ENCODE peak calls at places on chromosomes 13 and 19, in eight cellular contexts. One of them, this sample, is unnamed.
A peak's percentile ranks its signal among the peaks of the same experiment; 100 is the strongest.

GRCh38 chr19:14337510-14337909 is 43.7 kb upstream of the ADGRE5 start:
- DNase-seq in stimulated activated CD4-positive, alpha-beta T cell treated with anti-CD3 and anti-CD28 coated beads, Interleukin-2, amount 100 ng/mL, for 48 hours: no peak
- DNase-seq in activated CD8-positive, alpha-beta memory T cell treated with anti-CD3 and anti-CD28 coated beads for 4 hours: no peak
- DNase-seq in stimulated activated naive CD8-positive, alpha-beta T cell treated with anti-CD3 and anti-CD28 coated beads, Interleukin-15, Interleukin-2, amounts not matched to agents 100 U/mL and 50 U/mL, for 24 hours: peak; percentile 49
- DNase-seq in HEK293T: peak; percentile 83
- DNase-seq in Right ventricle myocardium superior: peak; percentile 44
- DNase-seq in fibroblast of mammary gland: peak; percentile 35
- DNase-seq in NCI-H774: peak; percentile 23
- DNase-seq in this sample: no peak

GRCh38 chr13:49952168-49952567 is 16.0 kb upstream of the SPRYD7 start:
- DNase-seq in stimulated activated naive CD8-positive, alpha-beta T cell treated with anti-CD3 and anti-CD28 coated beads, Interleukin-15, Interleukin-2, amounts not matched to agents 100 U/mL and 50 U/mL, for 24 hours: no peak
- DNase-seq in fibroblast of mammary gland: no peak
- DNase-seq in Right ventricle myocardium superior: no peak
- DNase-seq in activated CD8-positive, alpha-beta memory T cell treated with anti-CD3 and anti-CD28 coated beads for 4 hours: no peak
- DNase-seq in stimulated activated CD4-positive, alpha-beta T cell treated with anti-CD3 and anti-CD28 coated beads, Interleukin-2, amount 100 ng/mL, for 48 hours: no peak
- DNase-seq in NCI-H774: no peak
- DNase-seq in HEK293T: no peak
- DNase-seq in this sample: no peak

GRCh38 chr19:5881543-5882299 is 11.4 kb upstream of the FUT5 start:
- DNase-seq in HEK293T: no peak
- DNase-seq in stimulated activated CD4-positive, alpha-beta T cell treated with anti-CD3 and anti-CD28 coated beads, Interleukin-2, amount 100 ng/mL, for 48 hours: no peak
- DNase-seq in activated CD8-positive, alpha-beta memory T cell treated with anti-CD3 and anti-CD28 coated beads for 4 hours: no peak
- DNase-seq in NCI-H774: no peak
- DNase-seq in fibroblast of mammary gland: no peak
- DNase-seq in stimulated activated naive CD8-positive, alpha-beta T cell treated with anti-CD3 and anti-CD28 coated beads, Interleukin-15, Interleukin-2, amounts not matched to agents 100 U/mL and 50 U/mL, for 24 hours: no peak
- DNase-seq in Right ventricle myocardium superior: no peak
- DNase-seq in this sample: no peak

GRCh38 chr13:52085416-52085815 is 43.5 kb downstream of the NEK5 start:
- DNase-seq in HEK293T: no peak
- DNase-seq in fibroblast of mammary gland: peak; percentile 81
- DNase-seq in NCI-H774: no peak
- DNase-seq in stimulated activated CD4-positive, alpha-beta T cell treated with anti-CD3 and anti-CD28 coated beads, Interleukin-2, amount 100 ng/mL, for 48 hours: no peak
- DNase-seq in stimulated activated naive CD8-positive, alpha-beta T cell treated with anti-CD3 and anti-CD28 coated beads, Interleukin-15, Interleukin-2, amounts not matched to agents 100 U/mL and 50 U/mL, for 24 hours: no peak
- DNase-seq in activated CD8-positive, alpha-beta memory T cell treated with anti-CD3 and anti-CD28 coated beads for 4 hours: no peak
- DNase-seq in Right ventricle myocardium superior: no peak
- DNase-seq in this sample: no peak

GRCh38 chr13:110555601-110556223 is 5.8 kb downstream of the RAB20 start:
- DNase-seq in activated CD8-positive, alpha-beta memory T cell treated with anti-CD3 and anti-CD28 coated beads for 4 hours: no peak
- DNase-seq in NCI-H774: peak; percentile 87
- DNase-seq in fibroblast of mammary gland: no peak
- DNase-seq in stimulated activated naive CD8-positive, alpha-beta T cell treated with anti-CD3 and anti-CD28 coated beads, Interleukin-15, Interleukin-2, amounts not matched to agents 100 U/mL and 50 U/mL, for 24 hours: no peak
- DNase-seq in HEK293T: no peak
- DNase-seq in stimulated activated CD4-positive, alpha-beta T cell treated with anti-CD3 and anti-CD28 coated beads, Interleukin-2, amount 100 ng/mL, for 48 hours: no peak
- DNase-seq in Right ventricle myocardium superior: no peak
- DNase-seq in this sample: no peak

GRCh38 chr19:6644796-6645195 is 25.2 kb downstream of the TNFSF14 start:
- DNase-seq in stimulated activated CD4-positive, alpha-beta T cell treated with anti-CD3 and anti-CD28 coated beads, Interleukin-2, amount 100 ng/mL, for 48 hours: no peak
- DNase-seq in stimulated activated naive CD8-positive, alpha-beta T cell treated with anti-CD3 and anti-CD28 coated beads, Interleukin-15, Interleukin-2, amounts not matched to agents 100 U/mL and 50 U/mL, for 24 hours: no peak
- DNase-seq in HEK293T: no peak
- DNase-seq in activated CD8-positive, alpha-beta memory T cell treated with anti-CD3 and anti-CD28 coated beads for 4 hours: no peak
- DNase-seq in Right ventricle myocardium superior: no peak
- DNase-seq in NCI-H774: no peak
- DNase-seq in fibroblast of mammary gland: no peak
- DNase-seq in this sample: no peak

GRCh38 chr13:27476943-27477681 is 26.7 kb upstream of the MTIF3 start:
- DNase-seq in NCI-H774: peak; percentile 12
- DNase-seq in Right ventricle myocardium superior: no peak
- DNase-seq in HEK293T: no peak
- DNase-seq in stimulated activated naive CD8-positive, alpha-beta T cell treated with anti-CD3 and anti-CD28 coated beads, Interleukin-15, Interleukin-2, amounts not matched to agents 100 U/mL and 50 U/mL, for 24 hours: no peak
- DNase-seq in fibroblast of mammary gland: peak; percentile 84
- DNase-seq in activated CD8-positive, alpha-beta memory T cell treated with anti-CD3 and anti-CD28 coated beads for 4 hours: no peak
- DNase-seq in stimulated activated CD4-positive, alpha-beta T cell treated with anti-CD3 and anti-CD28 coated beads, Interleukin-2, amount 100 ng/mL, for 48 hours: no peak
- DNase-seq in this sample: no peak

GRCh38 chr13:112979406-112979902 is 10.4 kb downstream of the MCF2L start:
- DNase-seq in activated CD8-positive, alpha-beta memory T cell treated with anti-CD3 and anti-CD28 coated beads for 4 hours: no peak
- DNase-seq in NCI-H774: no peak
- DNase-seq in fibroblast of mammary gland: no peak
- DNase-seq in Right ventricle myocardium superior: no peak
- DNase-seq in stimulated activated naive CD8-positive, alpha-beta T cell treated with anti-CD3 and anti-CD28 coated beads, Interleukin-15, Interleukin-2, amounts not matched to agents 100 U/mL and 50 U/mL, for 24 hours: no peak
- DNase-seq in stimulated activated CD4-positive, alpha-beta T cell treated with anti-CD3 and anti-CD28 coated beads, Interleukin-2, amount 100 ng/mL, for 48 hours: no peak
- DNase-seq in HEK293T: no peak
- DNase-seq in this sample: no peak

GRCh38 chr13:27533155-27533643 is 82.8 kb upstream of the MTIF3 start:
- DNase-seq in fibroblast of mammary gland: peak; percentile 67
- DNase-seq in NCI-H774: peak; percentile 24
- DNase-seq in stimulated activated naive CD8-positive, alpha-beta T cell treated with anti-CD3 and anti-CD28 coated beads, Interleukin-15, Interleukin-2, amounts not matched to agents 100 U/mL and 50 U/mL, for 24 hours: peak; percentile 73
- DNase-seq in activated CD8-positive, alpha-beta memory T cell treated with anti-CD3 and anti-CD28 coated beads for 4 hours: no peak
- DNase-seq in HEK293T: peak; percentile 81
- DNase-seq in stimulated activated CD4-positive, alpha-beta T cell treated with anti-CD3 and anti-CD28 coated beads, Interleukin-2, amount 100 ng/mL, for 48 hours: peak; percentile 52
- DNase-seq in Right ventricle myocardium superior: peak; percentile 90
- DNase-seq in this sample: no peak

GRCh38 chr13:65456150-65456912 is 1773.8 kb downstream of the PCDH9 start:
- DNase-seq in activated CD8-positive, alpha-beta memory T cell treated with anti-CD3 and anti-CD28 coated beads for 4 hours: no peak
- DNase-seq in NCI-H774: no peak
- DNase-seq in HEK293T: no peak
- DNase-seq in stimulated activated naive CD8-positive, alpha-beta T cell treated with anti-CD3 and anti-CD28 coated beads, Interleukin-15, Interleukin-2, amounts not matched to agents 100 U/mL and 50 U/mL, for 24 hours: no peak
- DNase-seq in stimulated activated CD4-positive, alpha-beta T cell treated with anti-CD3 and anti-CD28 coated beads, Interleukin-2, amount 100 ng/mL, for 48 hours: no peak
- DNase-seq in Right ventricle myocardium superior: no peak
- DNase-seq in fibroblast of mammary gland: no peak
- DNase-seq in this sample: no peak

GRCh38 chr13:62388515-62388914 is 972.9 kb upstream of the PCDH20 start:
- DNase-seq in stimulated activated naive CD8-positive, alpha-beta T cell treated with anti-CD3 and anti-CD28 coated beads, Interleukin-15, Interleukin-2, amounts not matched to agents 100 U/mL and 50 U/mL, for 24 hours: no peak
- DNase-seq in HEK293T: no peak
- DNase-seq in NCI-H774: no peak
- DNase-seq in Right ventricle myocardium superior: no peak
- DNase-seq in activated CD8-positive, alpha-beta memory T cell treated with anti-CD3 and anti-CD28 coated beads for 4 hours: no peak
- DNase-seq in fibroblast of mammary gland: no peak
- DNase-seq in stimulated activated CD4-positive, alpha-beta T cell treated with anti-CD3 and anti-CD28 coated beads, Interleukin-2, amount 100 ng/mL, for 48 hours: no peak
- DNase-seq in this sample: no peak

GRCh38 chr19:18122860-18123795 is 25.6 kb downstream of the MAST3 start:
- DNase-seq in NCI-H774: no peak
- DNase-seq in fibroblast of mammary gland: no peak
- DNase-seq in HEK293T: no peak
- DNase-seq in stimulated activated naive CD8-positive, alpha-beta T cell treated with anti-CD3 and anti-CD28 coated beads, Interleukin-15, Interleukin-2, amounts not matched to agents 100 U/mL and 50 U/mL, for 24 hours: no peak
- DNase-seq in Right ventricle myocardium superior: peak; percentile 62
- DNase-seq in stimulated activated CD4-positive, alpha-beta T cell treated with anti-CD3 and anti-CD28 coated beads, Interleukin-2, amount 100 ng/mL, for 48 hours: no peak
- DNase-seq in activated CD8-positive, alpha-beta memory T cell treated with anti-CD3 and anti-CD28 coated beads for 4 hours: no peak
- DNase-seq in this sample: no peak

GRCh38 chr13:113029487-113030258 is 60.7 kb downstream of the MCF2L start:
- DNase-seq in activated CD8-positive, alpha-beta memory T cell treated with anti-CD3 and anti-CD28 coated beads for 4 hours: peak; percentile 13
- DNase-seq in HEK293T: peak; percentile 56
- DNase-seq in Right ventricle myocardium superior: no peak
- DNase-seq in stimulated activated CD4-positive, alpha-beta T cell treated with anti-CD3 and anti-CD28 coated beads, Interleukin-2, amount 100 ng/mL, for 48 hours: peak; percentile 49
- DNase-seq in stimulated activated naive CD8-positive, alpha-beta T cell treated with anti-CD3 and anti-CD28 coated beads, Interleukin-15, Interleukin-2, amounts not matched to agents 100 U/mL and 50 U/mL, for 24 hours: peak; percentile 74
- DNase-seq in NCI-H774: peak; percentile 53
- DNase-seq in fibroblast of mammary gland: no peak
- DNase-seq in this sample: no peak

GRCh38 chr13:20006206-20006605 is 47.7 kb downstream of the ZMYM2 start:
- DNase-seq in fibroblast of mammary gland: peak; percentile 55
- DNase-seq in Right ventricle myocardium superior: no peak
- DNase-seq in activated CD8-positive, alpha-beta memory T cell treated with anti-CD3 and anti-CD28 coated beads for 4 hours: no peak
- DNase-seq in HEK293T: no peak
- DNase-seq in stimulated activated CD4-positive, alpha-beta T cell treated with anti-CD3 and anti-CD28 coated beads, Interleukin-2, amount 100 ng/mL, for 48 hours: no peak
- DNase-seq in stimulated activated naive CD8-positive, alpha-beta T cell treated with anti-CD3 and anti-CD28 coated beads, Interleukin-15, Interleukin-2, amounts not matched to agents 100 U/mL and 50 U/mL, for 24 hours: no peak
- DNase-seq in NCI-H774: no peak
- DNase-seq in this sample: no peak

GRCh38 chr19:53646144-53646543 is 14.3 kb downstream of the DPRX start:
- DNase-seq in stimulated activated CD4-positive, alpha-beta T cell treated with anti-CD3 and anti-CD28 coated beads, Interleukin-2, amount 100 ng/mL, for 48 hours: no peak
- DNase-seq in activated CD8-positive, alpha-beta memory T cell treated with anti-CD3 and anti-CD28 coated beads for 4 hours: no peak
- DNase-seq in stimulated activated naive CD8-positive, alpha-beta T cell treated with anti-CD3 and anti-CD28 coated beads, Interleukin-15, Interleukin-2, amounts not matched to agents 100 U/mL and 50 U/mL, for 24 hours: no peak
- DNase-seq in HEK293T: no peak
- DNase-seq in NCI-H774: no peak
- DNase-seq in Right ventricle myocardium superior: no peak
- DNase-seq in fibroblast of mammary gland: no peak
- DNase-seq in this sample: no peak

GRCh38 chr19:5934779-5935472 is 20.9 kb downstream of the CAPS start:
- DNase-seq in NCI-H774: no peak
- DNase-seq in activated CD8-positive, alpha-beta memory T cell treated with anti-CD3 and anti-CD28 coated beads for 4 hours: no peak
- DNase-seq in stimulated activated naive CD8-positive, alpha-beta T cell treated with anti-CD3 and anti-CD28 coated beads, Interleukin-15, Interleukin-2, amounts not matched to agents 100 U/mL and 50 U/mL, for 24 hours: no peak
- DNase-seq in HEK293T: peak; percentile 28
- DNase-seq in fibroblast of mammary gland: peak; percentile 86
- DNase-seq in stimulated activated CD4-positive, alpha-beta T cell treated with anti-CD3 and anti-CD28 coated beads, Interleukin-2, amount 100 ng/mL, for 48 hours: no peak
- DNase-seq in Right ventricle myocardium superior: no peak
- DNase-seq in this sample: no peak

GRCh38 chr19:36771275-36772231 is 1.1 kb downstream of the ZNF850 start:
- DNase-seq in stimulated activated naive CD8-positive, alpha-beta T cell treated with anti-CD3 and anti-CD28 coated beads, Interleukin-15, Interleukin-2, amounts not matched to agents 100 U/mL and 50 U/mL, for 24 hours: peak; percentile 56
- DNase-seq in Right ventricle myocardium superior: peak; percentile 70
- DNase-seq in NCI-H774: no peak
- DNase-seq in fibroblast of mammary gland: peak; percentile 81
- DNase-seq in HEK293T: no peak
- DNase-seq in stimulated activated CD4-positive, alpha-beta T cell treated with anti-CD3 and anti-CD28 coated beads, Interleukin-2, amount 100 ng/mL, for 48 hours: peak; percentile 20
- DNase-seq in activated CD8-positive, alpha-beta memory T cell treated with anti-CD3 and anti-CD28 coated beads for 4 hours: peak; percentile 2
- DNase-seq in this sample: no peak

GRCh38 chr13:107322228-107322627 is 754.3 kb upstream of the ARGLU1 start:
- DNase-seq in stimulated activated naive CD8-positive, alpha-beta T cell treated with anti-CD3 and anti-CD28 coated beads, Interleukin-15, Interleukin-2, amounts not matched to agents 100 U/mL and 50 U/mL, for 24 hours: no peak
- DNase-seq in HEK293T: no peak
- DNase-seq in stimulated activated CD4-positive, alpha-beta T cell treated with anti-CD3 and anti-CD28 coated beads, Interleukin-2, amount 100 ng/mL, for 48 hours: no peak
- DNase-seq in NCI-H774: peak; percentile 46
- DNase-seq in fibroblast of mammary gland: no peak
- DNase-seq in activated CD8-positive, alpha-beta memory T cell treated with anti-CD3 and anti-CD28 coated beads for 4 hours: no peak
- DNase-seq in Right ventricle myocardium superior: no peak
- DNase-seq in this sample: no peak

GRCh38 chr19:944663-945241 is 18.9 kb downstream of the ARID3A start:
- DNase-seq in HEK293T: no peak
- DNase-seq in Right ventricle myocardium superior: no peak
- DNase-seq in stimulated activated CD4-positive, alpha-beta T cell treated with anti-CD3 and anti-CD28 coated beads, Interleukin-2, amount 100 ng/mL, for 48 hours: no peak
- DNase-seq in stimulated activated naive CD8-positive, alpha-beta T cell treated with anti-CD3 and anti-CD28 coated beads, Interleukin-15, Interleukin-2, amounts not matched to agents 100 U/mL and 50 U/mL, for 24 hours: no peak
- DNase-seq in NCI-H774: no peak
- DNase-seq in fibroblast of mammary gland: no peak
- DNase-seq in activated CD8-positive, alpha-beta memory T cell treated with anti-CD3 and anti-CD28 coated beads for 4 hours: no peak
- DNase-seq in this sample: no peak

GRCh38 chr13:22173605-22174004 is 502.7 kb downstream of the FGF9 start:
- DNase-seq in fibroblast of mammary gland: peak; percentile 49
- DNase-seq in stimulated activated naive CD8-positive, alpha-beta T cell treated with anti-CD3 and anti-CD28 coated beads, Interleukin-15, Interleukin-2, amounts not matched to agents 100 U/mL and 50 U/mL, for 24 hours: no peak
- DNase-seq in stimulated activated CD4-positive, alpha-beta T cell treated with anti-CD3 and anti-CD28 coated beads, Interleukin-2, amount 100 ng/mL, for 48 hours: no peak
- DNase-seq in NCI-H774: no peak
- DNase-seq in HEK293T: no peak
- DNase-seq in Right ventricle myocardium superior: no peak
- DNase-seq in activated CD8-positive, alpha-beta memory T cell treated with anti-CD3 and anti-CD28 coated beads for 4 hours: no peak
- DNase-seq in this sample: no peak

GRCh38 chr19:28424041-28424440 is 788.9 kb downstream of the UQCRFS1 start:
- DNase-seq in HEK293T: no peak
- DNase-seq in activated CD8-positive, alpha-beta memory T cell treated with anti-CD3 and anti-CD28 coated beads for 4 hours: no peak
- DNase-seq in stimulated activated CD4-positive, alpha-beta T cell treated with anti-CD3 and anti-CD28 coated beads, Interleukin-2, amount 100 ng/mL, for 48 hours: no peak
- DNase-seq in stimulated activated naive CD8-positive, alpha-beta T cell treated with anti-CD3 and anti-CD28 coated beads, Interleukin-15, Interleukin-2, amounts not matched to agents 100 U/mL and 50 U/mL, for 24 hours: no peak
- DNase-seq in NCI-H774: no peak
- DNase-seq in fibroblast of mammary gland: no peak
- DNase-seq in Right ventricle myocardium superior: no peak
- DNase-seq in this sample: no peak

GRCh38 chr19:15701757-15702589 is 25.9 kb upstream of the OR10H2 start:
- DNase-seq in Right ventricle myocardium superior: no peak
- DNase-seq in HEK293T: no peak
- DNase-seq in fibroblast of mammary gland: no peak
- DNase-seq in stimulated activated naive CD8-positive, alpha-beta T cell treated with anti-CD3 and anti-CD28 coated beads, Interleukin-15, Interleukin-2, amounts not matched to agents 100 U/mL and 50 U/mL, for 24 hours: no peak
- DNase-seq in stimulated activated CD4-positive, alpha-beta T cell treated with anti-CD3 and anti-CD28 coated beads, Interleukin-2, amount 100 ng/mL, for 48 hours: no peak
- DNase-seq in NCI-H774: peak; percentile 76
- DNase-seq in activated CD8-positive, alpha-beta memory T cell treated with anti-CD3 and anti-CD28 coated beads for 4 hours: no peak
- DNase-seq in this sample: no peak

GRCh38 chr13:42615691-42616090 is 41.7 kb downstream of the TNFSF11 start:
- DNase-seq in stimulated activated CD4-positive, alpha-beta T cell treated with anti-CD3 and anti-CD28 coated beads, Interleukin-2, amount 100 ng/mL, for 48 hours: no peak
- DNase-seq in stimulated activated naive CD8-positive, alpha-beta T cell treated with anti-CD3 and anti-CD28 coated beads, Interleukin-15, Interleukin-2, amounts not matched to agents 100 U/mL and 50 U/mL, for 24 hours: no peak
- DNase-seq in fibroblast of mammary gland: peak; percentile 59
- DNase-seq in activated CD8-positive, alpha-beta memory T cell treated with anti-CD3 and anti-CD28 coated beads for 4 hours: no peak
- DNase-seq in NCI-H774: no peak
- DNase-seq in Right ventricle myocardium superior: no peak
- DNase-seq in HEK293T: no peak
- DNase-seq in this sample: no peak

GRCh38 chr19:50790365-50790825 is at the start of gene ACP4:
- DNase-seq in stimulated activated CD4-positive, alpha-beta T cell treated with anti-CD3 and anti-CD28 coated beads, Interleukin-2, amount 100 ng/mL, for 48 hours: no peak
- DNase-seq in fibroblast of mammary gland: no peak
- DNase-seq in Right ventricle myocardium superior: peak; percentile 36
- DNase-seq in activated CD8-positive, alpha-beta memory T cell treated with anti-CD3 and anti-CD28 coated beads for 4 hours: no peak
- DNase-seq in HEK293T: no peak
- DNase-seq in stimulated activated naive CD8-positive, alpha-beta T cell treated with anti-CD3 and anti-CD28 coated beads, Interleukin-15, Interleukin-2, amounts not matched to agents 100 U/mL and 50 U/mL, for 24 hours: no peak
- DNase-seq in NCI-H774: no peak
- DNase-seq in this sample: no peak

GRCh38 chr13:20291037-20291436 is 58.9 kb upstream of the GJB6 start:
- DNase-seq in NCI-H774: no peak
- DNase-seq in HEK293T: no peak
- DNase-seq in stimulated activated naive CD8-positive, alpha-beta T cell treated with anti-CD3 and anti-CD28 coated beads, Interleukin-15, Interleukin-2, amounts not matched to agents 100 U/mL and 50 U/mL, for 24 hours: no peak
- DNase-seq in stimulated activated CD4-positive, alpha-beta T cell treated with anti-CD3 and anti-CD28 coated beads, Interleukin-2, amount 100 ng/mL, for 48 hours: no peak
- DNase-seq in Right ventricle myocardium superior: no peak
- DNase-seq in fibroblast of mammary gland: no peak
- DNase-seq in activated CD8-positive, alpha-beta memory T cell treated with anti-CD3 and anti-CD28 coated beads for 4 hours: no peak
- DNase-seq in this sample: no peak

GRCh38 chr19:30670011-30670329 is 297.8 kb downstream of the ZNF536 start:
- DNase-seq in stimulated activated CD4-positive, alpha-beta T cell treated with anti-CD3 and anti-CD28 coated beads, Interleukin-2, amount 100 ng/mL, for 48 hours: no peak
- DNase-seq in Right ventricle myocardium superior: no peak
- DNase-seq in stimulated activated naive CD8-positive, alpha-beta T cell treated with anti-CD3 and anti-CD28 coated beads, Interleukin-15, Interleukin-2, amounts not matched to agents 100 U/mL and 50 U/mL, for 24 hours: no peak
- DNase-seq in activated CD8-positive, alpha-beta memory T cell treated with anti-CD3 and anti-CD28 coated beads for 4 hours: no peak
- DNase-seq in fibroblast of mammary gland: no peak
- DNase-seq in NCI-H774: no peak
- DNase-seq in HEK293T: no peak
- DNase-seq in this sample: no peak

GRCh38 chr19:1941146-1942077 is at the start of gene CSNK1G2:
- DNase-seq in activated CD8-positive, alpha-beta memory T cell treated with anti-CD3 and anti-CD28 coated beads for 4 hours: no peak
- DNase-seq in fibroblast of mammary gland: no peak
- DNase-seq in stimulated activated naive CD8-positive, alpha-beta T cell treated with anti-CD3 and anti-CD28 coated beads, Interleukin-15, Interleukin-2, amounts not matched to agents 100 U/mL and 50 U/mL, for 24 hours: peak; percentile 27
- DNase-seq in stimulated activated CD4-positive, alpha-beta T cell treated with anti-CD3 and anti-CD28 coated beads, Interleukin-2, amount 100 ng/mL, for 48 hours: peak; percentile 26
- DNase-seq in HEK293T: no peak
- DNase-seq in Right ventricle myocardium superior: no peak
- DNase-seq in NCI-H774: no peak
- DNase-seq in this sample: no peak

GRCh38 chr19:52453324-52454094 is at the start of gene ZNF578:
- DNase-seq in NCI-H774: no peak
- DNase-seq in stimulated activated naive CD8-positive, alpha-beta T cell treated with anti-CD3 and anti-CD28 coated beads, Interleukin-15, Interleukin-2, amounts not matched to agents 100 U/mL and 50 U/mL, for 24 hours: peak; percentile 71
- DNase-seq in fibroblast of mammary gland: peak; percentile 86
- DNase-seq in Right ventricle myocardium superior: peak; percentile 91
- DNase-seq in activated CD8-positive, alpha-beta memory T cell treated with anti-CD3 and anti-CD28 coated beads for 4 hours: peak; percentile 50
- DNase-seq in HEK293T: no peak
- DNase-seq in stimulated activated CD4-positive, alpha-beta T cell treated with anti-CD3 and anti-CD28 coated beads, Interleukin-2, amount 100 ng/mL, for 48 hours: peak; percentile 44
- DNase-seq in this sample: peak; percentile 19

GRCh38 chr19:2446390-2446789 is 10.4 kb downstream of the LMNB2 start:
- DNase-seq in NCI-H774: no peak
- DNase-seq in activated CD8-positive, alpha-beta memory T cell treated with anti-CD3 and anti-CD28 coated beads for 4 hours: no peak
- DNase-seq in stimulated activated CD4-positive, alpha-beta T cell treated with anti-CD3 and anti-CD28 coated beads, Interleukin-2, amount 100 ng/mL, for 48 hours: no peak
- DNase-seq in fibroblast of mammary gland: no peak
- DNase-seq in HEK293T: no peak
- DNase-seq in stimulated activated naive CD8-positive, alpha-beta T cell treated with anti-CD3 and anti-CD28 coated beads, Interleukin-15, Interleukin-2, amounts not matched to agents 100 U/mL and 50 U/mL, for 24 hours: peak; percentile 37
- DNase-seq in Right ventricle myocardium superior: no peak
- DNase-seq in this sample: no peak